ENCODE peak calls at places on chromosome 20, in five cellular contexts. X is SK-N-MC, G is kidney, S is fibroblast of lung, Z is endothelial cell of umbilical vein. T is an unnamed sample.
A peak's percentile ranks its signal among the peaks of the same experiment; 100 is the strongest.

GRCh38 chr20:16395366-16395765 is 177.9 kb downstream of the KIF16B start:
- DNase-seq in X (no peak), G (no peak), S (no peak), Z (no peak), T (no peak)

GRCh38 chr20:6665621-6666345 is 101.7 kb upstream of the BMP2 start:
- DNase-seq in X (peak; percentile 72), G (no peak), S (peak; percentile 36), Z (no peak), T (no peak)

GRCh38 chr20:35743693-35744491 is 1.8 kb upstream of the RBM39 start:
- DNase-seq in X (no peak), G (no peak), S (no peak), Z (peak; percentile 49), T (no peak)

GRCh38 chr20:45781391-45781931 is 10.2 kb downstream of the WFDC3 start:
- DNase-seq in X (no peak), G (no peak), S (peak; percentile 96), Z (peak; percentile 54), T (no peak)

GRCh38 chr20:21508230-21509078 is 5.4 kb downstream of the NKX2-2 start:
- DNase-seq in X (no peak), G (no peak), S (no peak), Z (no peak), T (peak; percentile 75)

GRCh38 chr20:56986476-56986875 is 280.0 kb downstream of the BMP7 start:
- DNase-seq in X (no peak), G (no peak), S (no peak), Z (no peak), T (no peak)

GRCh38 chr20:32189691-32190607 is 17.6 kb downstream of the PLAGL2 start:
- DNase-seq in X (no peak), G (peak; percentile 85), S (peak; percentile 38), Z (peak; percentile 41), T (peak; percentile 23)

GRCh38 chr20:57514273-57514751 is 10.6 kb downstream of the CTCFL start:
- DNase-seq in X (peak; percentile 30), G (no peak), S (peak; percentile 52), Z (peak; percentile 68), T (peak; percentile 31)

GRCh38 chr20:46651091-46651962 is at the start of gene SLC13A3:
- DNase-seq in X (no peak), G (no peak), S (no peak), Z (no peak), T (peak; percentile 34)

GRCh38 chr20:34736106-34736505 is 32.0 kb downstream of the TP53INP2 start:
- DNase-seq in X (no peak), G (no peak), S (no peak), Z (no peak), T (no peak)

GRCh38 chr20:1322511-1323245 is 6.3 kb downstream of the SDCBP2 start:
- DNase-seq in X (no peak), G (no peak), S (peak; percentile 96), Z (peak; percentile 99), T (no peak)

GRCh38 chr20:19981091-19981490 is 36.1 kb upstream of the NAA20 start:
- DNase-seq in X (no peak), G (no peak), S (peak; percentile 67), Z (peak; percentile 28), T (no peak)

GRCh38 chr20:30168025-30168799 is 1089.3 kb upstream of the DEFB115 start:
- DNase-seq in X (no peak), G (peak; percentile 66), S (no peak), Z (no peak), T (no peak)

GRCh38 chr20:36833275-36834020 is 42.5 kb upstream of the TLDC2 start:
- DNase-seq in X (no peak), G (no peak), S (no peak), Z (peak; percentile 30), T (no peak)

GRCh38 chr20:24697411-24697810 is 228.0 kb downstream of the SYNDIG1 start:
- DNase-seq in X (no peak), G (no peak), S (no peak), Z (no peak), T (no peak)

GRCh38 chr20:24694727-24695528 is 225.5 kb downstream of the SYNDIG1 start:
- DNase-seq in X (no peak), G (peak; percentile 93), S (no peak), Z (no peak), T (no peak)

GRCh38 chr20:24696396-24696795 is 227.0 kb downstream of the SYNDIG1 start:
- DNase-seq in X (no peak), G (no peak), S (no peak), Z (no peak), T (no peak)

GRCh38 chr20:24694157-24694726 is 224.8 kb downstream of the SYNDIG1 start:
- DNase-seq in X (no peak), G (peak; percentile 70), S (no peak), Z (no peak), T (no peak)

GRCh38 chr20:24695529-24696225 is 226.2 kb downstream of the SYNDIG1 start:
- DNase-seq in X (no peak), G (no peak), S (no peak), Z (no peak), T (no peak)
- H3K27ac ChIP-seq in X (no peak overlapping the region), G (peak overlapping the region; percentile 37), S (no peak overlapping the region), Z (no peak overlapping the region), T (no peak overlapping the region)

GRCh38 chr20:13296070-13296469 is 75.0 kb downstream of the ISM1 start:
- DNase-seq in X (no peak), G (no peak), S (no peak), Z (no peak), T (no peak)
- H3K27ac ChIP-seq in X (no peak overlapping the region), G (no peak overlapping the region), S (no peak overlapping the region), Z (no peak overlapping the region), T (no peak overlapping the region)

DNA sequence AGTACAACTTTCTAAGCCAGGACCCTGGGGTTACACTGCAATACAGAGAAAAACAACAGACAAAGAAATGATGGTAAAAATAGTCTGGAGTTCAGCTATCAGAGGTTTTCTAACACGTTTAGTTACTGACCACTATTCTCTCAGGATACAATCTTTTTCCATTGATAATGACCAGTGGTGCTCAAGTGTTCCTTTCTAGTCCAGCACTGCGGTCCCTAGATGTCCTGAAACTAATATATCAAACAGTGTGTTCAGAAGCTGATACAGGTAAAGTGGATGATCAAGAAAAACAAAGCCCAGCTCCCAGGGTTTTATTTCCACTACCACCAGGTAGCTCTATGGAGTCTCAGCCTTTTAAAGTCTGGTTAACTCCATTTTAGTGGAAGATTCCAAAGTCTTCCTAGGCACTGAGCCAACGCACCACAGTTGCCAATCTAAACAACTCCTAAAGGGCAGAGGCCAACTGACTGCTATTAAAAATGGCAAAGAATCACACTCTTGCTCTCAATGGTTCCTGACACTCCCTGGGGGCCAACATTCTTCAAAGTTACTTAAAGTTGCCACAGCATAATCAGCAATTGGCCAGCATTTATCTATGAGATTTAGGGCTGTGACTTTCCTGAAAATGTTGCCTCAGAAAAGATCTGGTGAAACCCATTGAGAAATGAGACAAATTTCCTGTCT is 38.2 kb downstream of the DZANK1 start:
- DNase-seq in X (no peak), G (peak; percentile 80), S (no peak), Z (peak; percentile 73), T (no peak)
- H3K27ac ChIP-seq in X (no peak overlapping the region), G (no peak overlapping the region), S (no peak overlapping the region), Z (no peak overlapping the region), T (no peak overlapping the region)

DNA sequence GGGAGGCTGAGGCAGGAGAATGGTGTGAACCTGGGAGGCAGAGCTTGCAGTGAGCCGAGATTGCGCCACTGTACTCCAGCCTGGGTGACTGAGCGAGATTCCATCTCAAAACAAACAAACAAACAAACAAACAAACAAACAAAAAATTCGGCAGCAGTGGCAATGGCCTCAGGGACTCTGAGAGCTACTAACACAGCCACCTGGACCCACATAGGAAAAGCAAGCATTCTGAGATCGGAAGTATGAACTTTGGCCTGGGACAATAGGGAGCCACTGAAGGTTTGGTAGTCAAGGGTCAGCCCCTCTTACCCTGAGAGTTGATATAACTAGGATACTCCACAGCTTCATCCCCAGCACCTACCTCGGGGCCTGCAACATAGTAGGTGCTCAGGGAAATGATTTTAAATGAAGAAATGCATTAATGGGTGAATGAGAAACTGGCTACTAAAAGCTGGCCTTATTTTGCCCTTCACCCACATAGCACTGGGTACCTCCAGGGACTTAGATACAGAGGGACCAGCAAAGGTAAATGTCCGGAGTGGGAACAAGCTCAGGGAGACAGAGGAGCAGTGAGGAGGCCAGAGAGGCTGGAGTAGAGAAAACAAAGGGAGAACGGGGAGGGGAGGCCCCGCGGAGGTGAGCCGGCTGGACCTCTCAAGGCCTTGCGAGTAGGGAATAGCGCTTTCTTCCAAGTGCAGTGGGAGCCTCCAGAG is 46.6 kb upstream of the PTGIS start:
- DNase-seq in X (no peak), G (no peak), S (no peak), Z (no peak), T (no peak)
- H3K27ac ChIP-seq in X (no peak overlapping the region), G (no peak overlapping the region), S (no peak overlapping the region), Z (no peak overlapping the region), T (no peak overlapping the region)

GRCh38 chr20:63967330-63968135 is 2.2 kb downstream of the ZNF512B start:
- DNase-seq in X (no peak), G (no peak), S (no peak), Z (no peak), T (no peak)

GRCh38 chr20:63969851-63970713 is at the start of gene ZNF512B:
- DNase-seq in X (no peak), G (peak; percentile 79), S (peak; percentile 50), Z (no peak), T (peak; percentile 47)

GRCh38 chr20:63968928-63969760 is 586 bp downstream of the ZNF512B start:
- DNase-seq in X (no peak), G (peak; percentile 81), S (no peak), Z (no peak), T (no peak)

GRCh38 chr20:63966944-63967322 is 2.8 kb downstream of the ZNF512B start:
- DNase-seq in X (no peak), G (no peak), S (no peak), Z (no peak), T (no peak)

GRCh38 chr20:63968136-63968927 is 1.4 kb downstream of the ZNF512B start:
- DNase-seq in X (no peak), G (no peak), S (no peak), Z (no peak), T (no peak)
- H3K27ac ChIP-seq in X (no peak overlapping the region), G (peak overlapping the region; percentile 45), S (peak overlapping the region; percentile 54), Z (no peak overlapping the region), T (peak overlapping the region; percentile 67)

GRCh38 chr20:49562341-49563014 is 5.5 kb downstream of the PTGIS start:
- DNase-seq in X (no peak), G (peak; percentile 91), S (peak; percentile 93), Z (peak; percentile 96), T (no peak)

GRCh38 chr20:49561806-49562205 is 6.1 kb downstream of the PTGIS start:
- DNase-seq in X (no peak), G (no peak), S (no peak), Z (no peak), T (no peak)

GRCh38 chr20:49561256-49561655 is 6.7 kb downstream of the PTGIS start:
- DNase-seq in X (no peak), G (no peak), S (no peak), Z (no peak), T (no peak)

GRCh38 chr20:49560646-49561045 is 7.3 kb downstream of the PTGIS start:
- DNase-seq in X (no peak), G (no peak), S (no peak), Z (no peak), T (no peak)

GRCh38 chr20:49563015-49563980 is 4.6 kb downstream of the PTGIS start:
- DNase-seq in X (no peak), G (no peak), S (no peak), Z (no peak), T (no peak)
- H3K27ac ChIP-seq in X (no peak overlapping the region), G (no peak overlapping the region), S (no peak overlapping the region), Z (peak overlapping the region; percentile 79), T (no peak overlapping the region)